ENCODE peak calls at places on chromosomes 6 and 20, in six cellular contexts. T, Q, Z, V, E and C are unnamed samples.

GRCh38 chr6:140636698-140637402 is 1262.4 kb upstream of the CITED2 start:
- DNase-seq in V (peak; percentile 15), E (no peak), Q (no peak), T (no peak), Z (no peak), C (no peak)

GRCh38 chr20:23350855-23351838 is 556 bp downstream of the NXT1 start:
- DNase-seq in E (no peak), Q (peak; percentile 45), V (peak; percentile 79), T (peak; percentile 76), Z (peak; percentile 20), C (peak; percentile 65)

GRCh38 chr6:36104836-36105235 is 25.5 kb upstream of the MAPK13 start:
- DNase-seq in V (no peak), Z (peak; percentile 52), T (no peak), E (no peak), Q (peak; percentile 57), C (no peak)

GRCh38 chr20:32539817-32540675 is 45.1 kb downstream of the NOL4L start:
- DNase-seq in E (no peak), Q (no peak), T (no peak), Z (no peak), V (no peak), C (no peak)

GRCh38 chr20:29689411-29690225 is 1567.8 kb upstream of the DEFB115 start:
- DNase-seq in E (no peak), V (no peak), T (no peak), Q (no peak), Z (no peak), C (no peak)

GRCh38 chr6:120129228-120129627 is 779.7 kb upstream of the MAN1A1 start:
- DNase-seq in E (no peak), V (peak; percentile 3), Z (no peak), Q (no peak), T (no peak), C (no peak)

GRCh38 chr6:44006872-44007303 is 120.4 kb downstream of the MRPL14 start:
- DNase-seq in Q (no peak), T (no peak), V (no peak), E (no peak), Z (no peak), C (no peak)

GRCh38 chr6:18343741-18344140 is 43.4 kb upstream of the RNF144B start:
- DNase-seq in T (no peak), Z (peak; percentile 85), Q (peak; percentile 95), E (no peak), V (peak; percentile 4), C (no peak)

GRCh38 chr20:54345301-54345724 is 130.1 kb upstream of the DOK5 start:
- DNase-seq in Q (peak; percentile 87), Z (peak; percentile 87), T (no peak), V (peak; percentile 3), E (no peak), C (no peak)

GRCh38 chr20:50794181-50794845 is 548 bp upstream of the BCAS4 start:
- DNase-seq in V (no peak), Q (no peak), T (peak; percentile 78), Z (no peak), E (no peak), C (no peak)

GRCh38 chr6:100311707-100312266 is 152.9 kb downstream of the SIM1 start:
- DNase-seq in V (peak; percentile 14), E (no peak), Z (peak; percentile 2), T (no peak), Q (peak; percentile 42), C (no peak)

GRCh38 chr20:1212607-1213396 is 9.5 kb downstream of the C20orf202 start:
- DNase-seq in V (peak; percentile 81), Q (peak; percentile 72), T (peak; percentile 90), Z (peak; percentile 72), E (peak; percentile 64), C (peak; percentile 84)

GRCh38 chr20:38878798-38879197 is 47.4 kb upstream of the FAM83D start:
- DNase-seq in T (peak; percentile 79), Z (peak; percentile 33), Q (peak; percentile 19), V (peak; percentile 28), E (peak; percentile 44), C (peak; percentile 61)

GRCh38 chr6:77467038-77467437 is 3.7 kb upstream of the HTR1B start:
- DNase-seq in Z (peak; percentile 31), Q (peak; percentile 13), E (no peak), T (no peak), V (peak; percentile 46), C (no peak)
- H3K4me2 ChIP-seq in Z (peak overlapping the region; percentile 83), Q (peak overlapping the region; percentile 73), E (peak overlapping the region; percentile 79), T (peak overlapping the region; percentile 84), V (peak overlapping the region; percentile 75), C (peak overlapping the region; percentile 92)

DNA sequence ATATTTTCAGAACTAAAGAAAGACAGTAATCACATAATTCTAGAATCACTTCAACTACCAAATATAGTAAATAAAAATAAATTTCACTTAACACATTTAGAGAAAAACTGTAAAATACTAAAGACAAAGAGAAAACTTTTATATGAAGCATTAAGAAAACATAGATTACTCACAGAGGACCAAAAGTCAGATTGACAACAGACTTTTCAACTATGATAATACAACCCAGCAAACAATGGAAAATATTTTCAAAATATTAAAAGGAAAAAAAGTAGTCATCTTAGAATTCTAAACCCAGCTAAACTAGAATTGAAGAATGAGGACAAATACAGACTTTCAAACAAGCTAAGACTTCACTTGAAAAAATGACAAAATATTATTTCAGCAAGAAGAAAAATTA is 164.8 kb upstream of the ARID1B start:
- DNase-seq in Z (no peak), E (no peak), V (no peak), Q (no peak), T (no peak), C (no peak)
- H2AFZ ChIP-seq in Z (no peak overlapping the region), E (no peak overlapping the region), V (no peak overlapping the region), Q (no peak overlapping the region), T (no peak overlapping the region), C (no peak overlapping the region)

DNA sequence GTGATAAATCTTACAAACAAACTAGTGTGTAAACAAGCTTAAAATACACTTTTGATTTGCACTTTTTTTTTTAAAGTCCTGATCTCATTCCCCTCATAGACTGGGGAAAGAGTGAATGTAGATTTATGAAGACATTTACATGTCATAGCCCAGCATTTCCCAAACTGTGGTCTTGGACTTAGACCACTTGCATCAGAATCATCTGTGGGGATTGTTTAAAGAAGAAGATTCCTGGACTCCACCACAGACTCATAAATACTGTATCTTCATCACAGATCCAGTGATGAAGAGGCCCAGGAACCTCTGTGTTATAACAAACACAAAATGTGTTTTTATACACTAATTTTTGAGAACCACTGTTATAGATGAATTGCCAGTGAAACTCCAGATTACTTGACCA is 99.5 kb downstream of the KCNQ5 start:
- DNase-seq in T (no peak), Z (no peak), E (no peak), V (peak; percentile 3), Q (no peak), C (no peak)
- H3K4me2 ChIP-seq in T (no peak overlapping the region), Z (no peak overlapping the region), E (no peak overlapping the region), V (no peak overlapping the region), Q (no peak overlapping the region), C (no peak overlapping the region)

DNA sequence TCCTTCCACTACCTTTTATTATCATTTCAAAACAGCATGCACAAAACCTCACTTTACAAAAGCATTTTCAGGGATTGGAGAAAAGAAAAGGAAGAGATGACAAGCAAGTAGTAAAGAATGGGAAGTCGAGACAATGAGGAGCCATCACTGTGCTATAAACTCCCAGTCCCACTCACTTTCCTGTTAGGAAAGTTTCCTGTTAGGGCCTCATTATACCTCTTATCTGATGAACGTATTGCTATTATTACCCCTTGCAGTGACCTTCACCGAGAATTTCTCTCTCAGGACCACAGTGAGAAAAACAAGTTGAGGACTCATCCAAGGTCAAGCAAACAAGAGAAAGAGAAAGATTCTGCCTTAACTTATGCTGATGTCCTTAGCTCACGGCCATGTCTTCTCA is 28.8 kb downstream of the LAMP5 start:
- DNase-seq in Q (no peak), V (no peak), T (no peak), E (no peak), Z (no peak), C (no peak)
- H2AFZ ChIP-seq in Q (no peak overlapping the region), V (no peak overlapping the region), T (no peak overlapping the region), E (no peak overlapping the region), Z (no peak overlapping the region), C (no peak overlapping the region)

GRCh38 chr6:39266782-39267355 is 37.6 kb upstream of the KCNK5 start:
- DNase-seq in Z (no peak), E (no peak), V (no peak), Q (no peak), T (no peak), C (no peak)

GRCh38 chr6:39260451-39260850 is 31.2 kb upstream of the KCNK5 start:
- DNase-seq in T (no peak), Z (no peak), V (no peak), Q (no peak), E (no peak), C (no peak)

GRCh38 chr6:39260953-39261352 is 31.7 kb upstream of the KCNK5 start:
- DNase-seq in T (no peak), E (no peak), V (no peak), Q (no peak), Z (no peak), C (no peak)

GRCh38 chr6:39266375-39266774 is 37.1 kb upstream of the KCNK5 start:
- DNase-seq in E (no peak), V (no peak), Q (no peak), Z (no peak), T (no peak), C (no peak)

DNA sequence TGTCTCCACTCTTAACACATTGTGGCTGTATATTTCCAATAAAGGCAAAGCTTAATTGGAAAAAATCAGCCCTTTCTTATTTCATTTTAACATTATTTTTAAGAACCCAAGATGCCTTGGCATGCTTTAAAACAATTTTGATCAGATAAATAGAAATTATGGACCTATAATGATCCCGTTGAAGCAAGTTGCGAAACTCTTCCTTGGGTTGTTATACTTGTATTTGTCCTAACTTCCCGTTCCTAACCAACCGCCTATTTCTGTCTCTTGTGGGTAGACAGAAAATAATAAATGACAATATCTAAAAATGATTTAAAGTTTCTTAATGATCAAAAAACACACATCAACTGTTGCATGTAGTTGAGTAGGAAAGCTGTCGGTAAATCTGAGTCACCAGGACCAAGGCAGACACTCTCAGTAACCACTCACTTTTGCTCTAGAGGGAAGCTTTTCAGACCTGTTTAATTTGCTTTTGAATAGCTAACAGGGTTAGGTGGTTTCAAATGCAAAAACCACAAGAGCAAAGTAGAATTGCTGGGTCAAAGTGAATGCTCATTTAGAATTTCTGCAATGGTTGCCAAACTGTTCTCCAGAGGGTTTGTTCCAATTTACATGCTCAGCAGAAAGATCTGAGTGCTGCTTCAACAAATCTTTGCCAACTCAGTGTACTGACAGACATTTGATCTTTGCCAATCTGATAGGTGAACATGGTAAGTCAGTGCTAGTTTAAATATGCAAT is 34.2 kb upstream of the KCNK5 start:
- DNase-seq in V (no peak), Z (no peak), Q (no peak), T (no peak), E (no peak), C (no peak)
- H3K4me2 ChIP-seq in V (no peak overlapping the region), Z (no peak overlapping the region), Q (no peak overlapping the region), T (no peak overlapping the region), E (no peak overlapping the region), C (peak overlapping the region; percentile 7)

DNA sequence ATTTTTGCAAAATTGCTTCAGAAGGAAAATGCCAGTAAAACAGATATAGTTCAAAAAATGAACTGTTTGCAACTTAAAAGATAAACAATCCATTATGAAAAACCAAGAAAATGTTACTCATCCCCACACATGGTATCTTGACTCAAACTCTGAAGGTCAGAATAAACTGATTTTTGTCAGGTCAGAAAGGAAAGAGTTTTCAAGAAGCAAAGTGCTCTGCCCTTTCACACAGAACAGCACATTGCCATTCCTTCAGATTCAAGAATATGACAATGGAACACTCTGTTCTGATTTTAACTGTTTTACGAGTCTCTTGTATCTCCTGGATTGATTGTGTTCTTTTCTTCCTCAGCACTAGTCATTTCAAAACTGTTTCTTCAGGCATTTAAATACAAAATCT is 33.8 kb upstream of the NT5E start:
- DNase-seq in T (no peak), E (no peak), Z (peak; percentile 64), V (peak; percentile 57), Q (peak; percentile 67), C (no peak)
- H2AFZ ChIP-seq in T (no peak overlapping the region), E (no peak overlapping the region), Z (no peak overlapping the region), V (no peak overlapping the region), Q (no peak overlapping the region), C (no peak overlapping the region)

GRCh38 chr6:11432713-11433450 is 104.7 kb upstream of the TMEM170B start:
- DNase-seq in E (no peak), T (no peak), Z (peak; percentile 61), V (peak; percentile 80), Q (peak; percentile 77), C (no peak)
- H3K4me2 ChIP-seq in E (no peak overlapping the region), T (no peak overlapping the region), Z (peak overlapping the region; percentile 84), V (no peak overlapping the region), Q (peak overlapping the region; percentile 57), C (no peak overlapping the region)